ENCODE peak calls at places on chromosomes 12 and 14, in nine cellular contexts. H is GM23338, D is neural progenitor cell, F is OCI-LY7, R is PC-3, V is HCT116, T is hepatocyte, Z is SK-N-SH, X is MM.1S. I is an unnamed sample.

GRCh38 chr14:42676636-42677035 is 1070.0 kb downstream of the LRFN5 start:
- DNase-seq in H (no peak), D (no peak), F (no peak), R (no peak), V (no peak), T (no peak), Z (no peak), X (no peak), I (no peak)

GRCh38 chr12:57031228-57031670 is 14.9 kb upstream of the TAC3 start:
- DNase-seq in H (peak), D (no peak), F (peak), R (no peak), V (peak), T (no peak), Z (no peak), X (peak), I (no peak)

GRCh38 chr12:47071241-47071852 is 8.1 kb upstream of the PCED1B start:
- DNase-seq in H (peak), D (peak), F (peak), R (peak), V (no peak), T (peak), Z (no peak), X (peak), I (peak)

GRCh38 chr12:115132145-115132544 is 448.2 kb upstream of the TBX3 start:
- DNase-seq in H (no peak), D (no peak), F (no peak), R (peak), V (no peak), T (no peak), Z (no peak), X (no peak), I (peak)

GRCh38 chr12:77685112-77685511 is 145.6 kb upstream of the NAV3 start:
- DNase-seq in H (peak), D (peak), F (peak), R (peak), V (peak), T (peak), Z (peak), X (peak), I (peak)

GRCh38 chr12:30500532-30500931 is 195.1 kb downstream of the IPO8 start:
- DNase-seq in H (no peak), D (no peak), F (no peak), R (no peak), V (no peak), T (no peak), Z (no peak), X (no peak), I (no peak)

GRCh38 chr14:89576960-89577359 is 159.9 kb upstream of the FOXN3 start:
- DNase-seq in H (peak), D (peak), F (no peak), R (no peak), V (no peak), T (no peak), Z (no peak), X (no peak), I (no peak)

GRCh38 chr12:121505513-121505912 is 75.3 kb downstream of the KDM2B start:
- DNase-seq in H (no peak), D (no peak), F (no peak), R (no peak), V (no peak), T (no peak), Z (no peak), X (no peak), I (peak)

GRCh38 chr12:12999276-12999958 is 648 bp downstream of the HEBP1 start:
- DNase-seq in H (peak), D (peak), F (no peak), R (peak), V (no peak), T (peak), Z (no peak), X (no peak), I (peak)

GRCh38 chr12:118436002-118436724 is 59.8 kb downstream of the SUDS3 start:
- DNase-seq in H (peak), D (peak), F (peak), R (peak), V (peak), T (peak), Z (peak), X (no peak), I (peak)

GRCh38 chr12:132308311-132309161 is 20.9 kb downstream of the GALNT9 start:
- DNase-seq in H (no peak), D (no peak), F (no peak), R (no peak), V (no peak), T (no peak), Z (no peak), X (no peak), I (no peak)

GRCh38 chr12:114780746-114781399 is 96.9 kb upstream of the TBX3 start:
- DNase-seq in H (no peak), D (no peak), F (no peak), R (no peak), V (no peak), T (no peak), Z (no peak), X (no peak), I (no peak)

GRCh38 chr14:77124345-77125274 is 17.0 kb downstream of the ZDHHC22 start:
- DNase-seq in H (peak), D (peak), F (peak), R (peak), V (no peak), T (peak), Z (peak), X (no peak), I (peak)

GRCh38 chr14:104184506-104184905 is 46.1 kb downstream of the KIF26A start:
- DNase-seq in H (no peak), D (no peak), F (no peak), R (no peak), V (no peak), T (no peak), Z (peak), X (no peak), I (no peak)
- H3K4me2 ChIP-seq in H (no peak), D (no peak), F (no peak), R (no peak), V (no peak), T (no peak), Z (no peak), X (no peak), I (no peak)

DNA sequence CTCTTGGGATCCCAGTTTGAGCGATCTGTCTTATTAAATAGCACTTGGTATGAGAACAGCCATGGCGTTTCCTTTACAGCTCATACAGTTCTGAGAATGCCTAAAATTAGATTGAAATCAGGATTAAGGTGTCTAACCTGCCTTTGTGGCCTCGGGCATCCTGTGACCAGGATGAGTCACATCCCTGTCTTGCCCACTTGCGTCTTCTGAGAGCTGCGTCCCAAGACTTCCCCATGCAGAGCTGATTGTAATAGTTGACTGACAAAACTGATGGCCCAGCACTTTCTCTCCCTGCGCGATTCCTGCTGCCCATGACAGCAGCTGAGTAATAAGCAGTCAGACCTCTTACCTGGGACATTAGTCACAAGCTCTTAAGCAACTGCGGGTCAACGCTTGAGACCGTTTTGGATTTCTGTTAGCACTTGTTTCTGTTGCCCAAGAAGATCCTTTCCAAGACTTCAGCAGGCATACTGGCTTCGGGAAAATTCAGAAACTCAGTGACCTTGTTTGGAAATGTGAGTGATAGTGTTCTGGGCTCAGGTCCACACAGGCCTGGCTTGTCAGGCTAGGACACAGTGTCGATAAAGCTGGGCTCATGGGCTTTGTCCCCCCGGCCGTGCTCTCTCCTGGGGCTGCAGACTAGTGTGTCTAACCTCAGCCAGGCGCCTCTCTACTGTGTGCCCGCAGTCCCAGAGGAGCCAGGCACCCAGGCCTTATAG is 169.9 kb upstream of the HIF1A start:
- DNase-seq in H (no peak), D (no peak), F (no peak), R (peak), V (peak), T (peak), Z (no peak), X (peak), I (peak)
- H2AFZ ChIP-seq in H (no peak), D (no peak), F (no peak), R (no peak), V (no peak), T (no peak), Z (no peak), X (no peak), I (no peak)

GRCh38 chr12:131103614-131104463 is 150.1 kb downstream of the ADGRD1 start:
- DNase-seq in H (no peak), D (peak), F (no peak), R (no peak), V (no peak), T (no peak), Z (no peak), X (no peak), I (no peak)
- TF ChIP-seq EZH2phosphoT487 in H (no peak), D (no peak), F (no peak), R (no peak), V (no peak), T (no peak), Z (no peak), X (no peak), I (no peak)

DNA sequence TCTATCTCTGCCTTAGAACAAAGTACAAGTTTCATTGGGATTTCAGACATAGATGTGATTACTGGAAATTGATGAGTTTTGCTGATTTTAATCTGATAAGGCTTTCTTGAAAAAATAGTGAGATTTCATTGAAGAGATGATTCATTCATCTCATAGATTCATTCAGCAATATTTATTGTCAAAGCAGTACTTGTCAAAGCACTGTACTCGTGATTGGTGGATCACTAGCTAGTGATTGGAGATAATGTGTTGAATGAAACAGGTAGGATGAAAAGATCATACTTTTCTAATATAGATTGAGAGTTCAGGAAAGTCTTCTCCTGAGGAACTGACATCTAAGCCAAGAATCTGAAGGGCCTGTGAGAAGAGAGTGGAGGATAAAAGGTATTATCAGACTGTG is 71.0 kb downstream of the KTN1 start:
- DNase-seq in H (no peak), D (no peak), F (no peak), R (no peak), V (no peak), T (no peak), Z (no peak), X (no peak), I (no peak)
- H3K4me2 ChIP-seq in H (no peak), D (no peak), F (no peak), R (no peak), V (no peak), T (no peak), Z (no peak), X (no peak), I (no peak)

GRCh38 chr12:42299392-42300308 is 26.2 kb downstream of the ZCRB1 start:
- DNase-seq in H (no peak), D (no peak), F (peak), R (peak), V (no peak), T (no peak), Z (no peak), X (peak), I (peak)
- H2AFZ ChIP-seq in H (no peak), D (no peak), F (peak), R (no peak), V (no peak), T (no peak), Z (peak), X (peak), I (no peak)

DNA sequence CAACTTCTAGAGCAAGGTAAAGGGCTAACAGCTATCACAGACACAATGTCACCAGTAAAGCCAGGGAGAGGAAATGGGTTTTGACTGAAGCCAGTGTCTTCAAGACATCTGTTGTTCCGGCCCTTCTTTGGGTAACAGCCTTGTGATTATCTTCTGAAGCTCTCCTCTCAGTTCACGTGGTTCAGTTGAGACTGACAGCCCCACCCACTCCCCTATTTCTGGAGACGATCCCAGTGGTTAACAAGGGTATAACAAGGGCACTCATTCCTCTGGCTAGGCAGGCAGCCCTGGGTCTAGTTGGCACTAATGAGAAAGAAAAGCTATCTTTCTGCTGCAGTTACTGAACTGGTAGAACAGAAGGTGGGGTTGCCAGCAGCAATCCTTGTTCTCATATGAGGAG is 6.9 kb downstream of the GNPTAB start:
- DNase-seq in H (peak), D (peak), F (peak), R (peak), V (peak), T (peak), Z (peak), X (peak), I (peak)
- TF ChIP-seq EZH2phosphoT487 in H (no peak), D (no peak), F (no peak), R (no peak), V (no peak), T (no peak), Z (no peak), X (no peak), I (no peak)

DNA sequence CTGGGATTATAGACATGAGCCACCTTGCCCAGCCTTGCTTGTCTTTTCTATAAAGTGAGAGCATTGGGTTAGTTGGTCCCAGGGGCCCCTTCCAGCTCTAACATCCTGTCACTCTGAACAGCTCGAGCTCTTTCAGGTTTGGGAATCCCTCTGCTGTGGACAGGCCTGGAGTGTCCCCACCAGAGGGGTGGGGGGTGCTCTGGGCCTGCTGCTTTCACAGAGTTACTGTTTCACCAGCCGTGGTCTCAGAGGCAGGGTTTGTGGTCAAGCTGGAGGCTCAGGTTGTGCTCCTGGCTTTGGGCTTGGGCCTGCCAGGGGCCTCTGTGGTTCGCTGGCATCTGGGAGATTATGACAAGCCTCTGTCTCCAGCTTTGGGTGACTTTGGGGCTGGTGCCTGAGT is 59.7 kb downstream of the FBXL14 start:
- DNase-seq in H (no peak), D (no peak), F (peak), R (no peak), V (no peak), T (no peak), Z (no peak), X (peak), I (peak)
- H3K4me2 ChIP-seq in H (no peak), D (no peak), F (peak), R (no peak), V (no peak), T (no peak), Z (peak), X (peak), I (peak)

GRCh38 chr12:96201272-96202227 is 7.4 kb downstream of the ELK3 start:
- DNase-seq in H (no peak), D (no peak), F (no peak), R (no peak), V (no peak), T (no peak), Z (no peak), X (no peak), I (no peak)

GRCh38 chr12:96197503-96198272 is 3.5 kb downstream of the ELK3 start:
- DNase-seq in H (no peak), D (no peak), F (no peak), R (peak), V (peak), T (no peak), Z (no peak), X (no peak), I (peak)

GRCh38 chr12:96199465-96199864 is 5.3 kb downstream of the ELK3 start:
- DNase-seq in H (no peak), D (no peak), F (no peak), R (no peak), V (no peak), T (no peak), Z (no peak), X (no peak), I (no peak)

GRCh38 chr12:96196781-96197180 is 2.6 kb downstream of the ELK3 start:
- DNase-seq in H (no peak), D (no peak), F (no peak), R (peak), V (no peak), T (no peak), Z (no peak), X (no peak), I (peak)

GRCh38 chr12:96198970-96199369 is 4.8 kb downstream of the ELK3 start:
- DNase-seq in H (no peak), D (no peak), F (no peak), R (peak), V (peak), T (no peak), Z (no peak), X (no peak), I (peak)
- H2AFZ ChIP-seq in H (no peak), D (no peak), F (no peak), R (no peak), V (no peak), T (no peak), Z (no peak), X (no peak), I (no peak)

GRCh38 chr14:75002392-75003249 is at the start of gene EIF2B2:
- DNase-seq in H (peak), D (peak), F (peak), R (peak), V (peak), T (peak), Z (peak), X (peak), I (peak)

GRCh38 chr14:75001261-75001660 is 1.5 kb upstream of the EIF2B2 start:
- DNase-seq in H (no peak), D (no peak), F (no peak), R (no peak), V (no peak), T (no peak), Z (no peak), X (no peak), I (no peak)

GRCh38 chr14:75005357-75005756 is 2.6 kb downstream of the EIF2B2 start:
- DNase-seq in H (no peak), D (no peak), F (no peak), R (peak), V (no peak), T (no peak), Z (no peak), X (no peak), I (no peak)

GRCh38 chr14:75001899-75002298 is 822 bp upstream of the EIF2B2 start:
- DNase-seq in H (no peak), D (no peak), F (peak), R (no peak), V (no peak), T (no peak), Z (no peak), X (no peak), I (no peak)

DNA sequence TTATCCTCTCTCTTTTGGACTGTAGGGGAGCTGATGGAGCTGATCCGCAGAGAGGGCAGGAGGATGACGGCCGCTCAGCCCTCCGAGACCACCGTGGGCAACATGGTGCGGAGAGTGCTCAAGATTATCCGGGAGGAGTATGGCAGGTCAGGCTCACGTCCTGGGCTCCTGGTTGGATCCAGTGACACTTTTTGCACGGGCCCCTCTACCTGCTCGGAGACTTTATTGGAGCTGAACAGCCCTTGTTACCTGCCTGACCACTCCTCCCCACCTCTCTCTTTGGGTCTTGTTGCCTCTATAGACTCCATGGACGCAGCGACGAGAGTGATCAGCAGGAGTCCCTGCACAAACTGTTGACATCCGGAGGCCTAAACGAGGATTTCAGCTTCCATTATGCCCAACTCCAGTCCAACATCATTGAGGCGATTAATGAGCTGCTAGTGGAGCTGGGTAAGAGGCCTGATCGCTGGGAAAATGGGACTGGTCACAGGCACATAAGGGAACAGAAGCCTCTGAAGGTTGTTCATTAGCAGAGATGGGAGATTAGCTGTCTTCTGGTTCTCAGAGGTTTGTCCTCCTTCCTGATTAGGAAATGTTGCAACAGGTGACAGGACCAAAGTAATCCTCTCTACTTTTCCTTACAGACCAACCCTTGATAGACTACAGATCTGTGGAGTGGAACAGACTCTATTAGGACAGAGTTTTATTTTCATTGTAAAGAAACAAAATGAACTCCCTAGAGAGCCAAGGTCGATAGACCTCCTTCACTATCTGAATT is 718 bp downstream of the EIF2B2 start:
- DNase-seq in H (no peak), D (peak), F (peak), R (no peak), V (no peak), T (peak), Z (no peak), X (no peak), I (peak)
- TF ChIP-seq EZH2phosphoT487 in H (no peak), D (no peak), F (no peak), R (no peak), V (no peak), T (no peak), Z (no peak), X (no peak), I (no peak)

I was measured in GM23248.